ENCODE peak calls at places on chromosomes 3 and 15, in four cellular contexts. One of them, this sample, is unnamed.

GRCh38 chr15:79009388-79009787 is 64.5 kb upstream of the CTSH start:
- DNase-seq in K562: no peak
- DNase-seq in HepG2: no peak
- DNase-seq in GM12878: no peak
- DNase-seq in this sample: no peak

GRCh38 chr3:102158080-102158756 is 276.6 kb upstream of the ZPLD1 start:
- DNase-seq in K562: no peak
- DNase-seq in HepG2: no peak
- DNase-seq in GM12878: no peak
- DNase-seq in this sample: no peak

GRCh38 chr15:101112336-101113113 is 139.3 kb downstream of the CHSY1 start:
- DNase-seq in GM12878: no peak
- DNase-seq in K562: no peak
- DNase-seq in HepG2: no peak
- DNase-seq in this sample: no peak

GRCh38 chr3:136078421-136079364 is 113.2 kb downstream of the PPP2R3A start:
- DNase-seq in HepG2: peak; percentile 4
- DNase-seq in K562: peak; percentile 9
- DNase-seq in GM12878: no peak
- DNase-seq in this sample: no peak

GRCh38 chr3:185658504-185658912 is 72.4 kb downstream of the SENP2 start:
- DNase-seq in HepG2: peak; percentile 14
- DNase-seq in GM12878: no peak
- DNase-seq in K562: no peak
- DNase-seq in this sample: no peak

GRCh38 chr3:96266395-96267187 is 547.8 kb upstream of the EPHA6 start:
- DNase-seq in GM12878: no peak
- DNase-seq in HepG2: peak; percentile 23
- DNase-seq in K562: no peak
- DNase-seq in this sample: no peak

GRCh38 chr3:12935023-12935860 is 93.9 kb upstream of the RPL32 start:
- DNase-seq in K562: peak; percentile 56
- DNase-seq in HepG2: no peak
- DNase-seq in GM12878: no peak
- DNase-seq in this sample: no peak

GRCh38 chr15:67998599-67999122 is 55.5 kb upstream of the PIAS1 start:
- DNase-seq in HepG2: no peak
- DNase-seq in GM12878: no peak
- DNase-seq in K562: no peak
- DNase-seq in this sample: no peak

GRCh38 chr15:88042047-88042446 is 214.5 kb downstream of the NTRK3 start:
- DNase-seq in GM12878: no peak
- DNase-seq in K562: no peak
- DNase-seq in HepG2: no peak
- DNase-seq in this sample: no peak

GRCh38 chr3:170690133-170690981 is 104.5 kb upstream of the SLC7A14 start:
- DNase-seq in K562: peak; percentile 81
- DNase-seq in GM12878: no peak
- DNase-seq in HepG2: peak; percentile 18
- DNase-seq in this sample: peak; percentile 78

GRCh38 chr15:93118904-93119303 is 29.9 kb upstream of the RGMA start:
- DNase-seq in HepG2: no peak
- DNase-seq in GM12878: no peak
- DNase-seq in K562: no peak
- DNase-seq in this sample: no peak

GRCh38 chr15:85725019-85725418 is 69.7 kb downstream of the KLHL25 start:
- DNase-seq in HepG2: no peak
- DNase-seq in GM12878: no peak
- DNase-seq in K562: no peak
- DNase-seq in this sample: no peak

GRCh38 chr3:128011140-128011539 is 41.1 kb upstream of the SEC61A1 start:
- DNase-seq in K562: peak; percentile 42
- DNase-seq in HepG2: peak; percentile 29
- DNase-seq in GM12878: no peak
- DNase-seq in this sample: peak; percentile 79

GRCh38 chr3:190865828-190866227 is 3.3 kb upstream of the GMNC start:
- DNase-seq in GM12878: no peak
- DNase-seq in HepG2: no peak
- DNase-seq in K562: no peak
- DNase-seq in this sample: no peak

GRCh38 chr15:58038426-58039106 is 26.9 kb downstream of the ALDH1A2 start:
- DNase-seq in K562: no peak
- DNase-seq in HepG2: no peak
- DNase-seq in GM12878: no peak
- DNase-seq in this sample: peak; percentile 17

GRCh38 chr3:16410659-16411058 is 102.8 kb downstream of the RFTN1 start:
- DNase-seq in K562: no peak
- DNase-seq in HepG2: no peak
- DNase-seq in GM12878: no peak
- DNase-seq in this sample: no peak

GRCh38 chr15:75923756-75924155 is 20.1 kb downstream of the FBXO22 start:
- DNase-seq in K562: no peak
- DNase-seq in GM12878: no peak
- DNase-seq in HepG2: no peak
- DNase-seq in this sample: no peak

GRCh38 chr15:60520825-60521368 is 42.0 kb upstream of the ICE2 start:
- DNase-seq in GM12878: no peak
- DNase-seq in K562: peak; percentile 52
- DNase-seq in HepG2: peak; percentile 63
- DNase-seq in this sample: peak; percentile 37

GRCh38 chr3:133418361-133418760 is 18.5 kb downstream of the BFSP2 start:
- DNase-seq in K562: no peak
- DNase-seq in GM12878: no peak
- DNase-seq in HepG2: no peak
- DNase-seq in this sample: no peak

GRCh38 chr3:44893097-44893496 is 18.7 kb downstream of the TGM4 start:
- DNase-seq in HepG2: no peak
- DNase-seq in GM12878: no peak
- DNase-seq in K562: no peak
- DNase-seq in this sample: no peak

GRCh38 chr3:16071246-16071645 is 103.2 kb upstream of the GALNT15 start:
- DNase-seq in GM12878: no peak
- DNase-seq in HepG2: peak; percentile 66
- DNase-seq in K562: no peak
- DNase-seq in this sample: no peak

GRCh38 chr3:105042586-105042985 is 324.1 kb upstream of the ALCAM start:
- DNase-seq in K562: no peak
- DNase-seq in GM12878: no peak
- DNase-seq in HepG2: no peak
- DNase-seq in this sample: no peak

GRCh38 chr3:15470261-15470660 is 42.9 kb downstream of the EAF1 start:
- DNase-seq in K562: no peak
- DNase-seq in HepG2: peak; percentile 25
- DNase-seq in GM12878: no peak
- DNase-seq in this sample: no peak

GRCh38 chr3:127441764-127442163 is 148.8 kb downstream of the TPRA1 start:
- DNase-seq in GM12878: no peak
- DNase-seq in K562: no peak
- DNase-seq in HepG2: no peak
- DNase-seq in this sample: no peak

GRCh38 chr3:194296832-194297666 is 54.1 kb downstream of the CPN2 start:
- DNase-seq in HepG2: peak; percentile 59
- DNase-seq in GM12878: no peak
- DNase-seq in K562: no peak
- DNase-seq in this sample: no peak

GRCh38 chr3:124322966-124323365 is 331.0 kb upstream of the ROPN1 start:
- DNase-seq in HepG2: no peak
- DNase-seq in GM12878: no peak
- DNase-seq in K562: no peak
- DNase-seq in this sample: no peak
- TF ChIP-seq TARDBP in HepG2: no peak
- TF ChIP-seq TARDBP in GM12878: no peak
- TF ChIP-seq TARDBP in K562: no peak
- TF ChIP-seq TARDBP in this sample: no peak

GRCh38 chr15:69537888-69538287 is 85.3 kb downstream of the RPLP1 start:
- DNase-seq in GM12878: no peak
- DNase-seq in HepG2: no peak
- DNase-seq in K562: no peak
- DNase-seq in this sample: no peak
- TF ChIP-seq TARDBP in GM12878: no peak
- TF ChIP-seq TARDBP in HepG2: no peak
- TF ChIP-seq TARDBP in K562: no peak
- TF ChIP-seq TARDBP in this sample: no peak

DNA sequence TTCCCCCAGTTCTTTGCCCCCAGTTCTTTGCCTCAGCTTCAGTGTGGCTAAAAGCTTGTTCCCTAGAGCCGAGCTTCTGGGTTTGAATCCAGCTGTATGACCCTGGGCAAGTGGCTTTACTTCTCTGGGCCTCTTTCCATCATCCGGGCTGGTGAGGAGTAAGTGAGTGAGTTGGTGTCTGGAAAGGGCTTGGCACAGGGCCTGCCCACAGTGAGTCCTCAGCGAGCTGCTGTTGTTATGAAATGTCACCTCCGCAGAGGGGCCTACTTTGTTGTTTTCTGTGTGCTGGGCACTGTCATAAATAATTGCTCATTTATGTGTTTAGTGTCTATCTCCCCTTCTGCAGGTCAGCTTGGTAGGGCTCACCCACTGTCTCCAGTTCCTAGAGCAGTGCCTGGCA is 31.7 kb downstream of the SLC6A6 start:
- DNase-seq in HepG2: no peak
- DNase-seq in K562: no peak
- DNase-seq in GM12878: no peak
- DNase-seq in this sample: no peak
- TF ChIP-seq TARDBP in HepG2: no peak
- TF ChIP-seq TARDBP in K562: no peak
- TF ChIP-seq TARDBP in GM12878: no peak
- TF ChIP-seq TARDBP in this sample: no peak

GRCh38 chr3:159196316-159196715 is 394.5 kb downstream of the MFSD1 start:
- DNase-seq in K562: no peak
- DNase-seq in HepG2: no peak
- DNase-seq in GM12878: no peak
- DNase-seq in this sample: no peak
- TF ChIP-seq TARDBP in K562: no peak
- TF ChIP-seq TARDBP in HepG2: no peak
- TF ChIP-seq TARDBP in GM12878: no peak
- TF ChIP-seq TARDBP in this sample: no peak

GRCh38 chr3:163556804-163557203 is 1521.5 kb downstream of the SI start:
- DNase-seq in GM12878: no peak
- DNase-seq in HepG2: no peak
- DNase-seq in K562: no peak
- DNase-seq in this sample: no peak
- TF ChIP-seq TARDBP in GM12878: no peak
- TF ChIP-seq TARDBP in HepG2: no peak
- TF ChIP-seq TARDBP in K562: no peak
- TF ChIP-seq TARDBP in this sample: no peak

This sample was measured in HEK293T.